ENCODE peak calls at places on chromosome 13, in nine cellular contexts. L, W, F, C, Z, J, O, T and Q are unnamed samples.
A peak's percentile ranks its signal among the peaks of the same experiment; 100 is the strongest.

GRCh38 chr13:73932091-73932490 is 202.1 kb downstream of the KLF12 start:
- DNase-seq in L (no peak), C (no peak), J (no peak), O (no peak), T (no peak), F (no peak), W (no peak), Z (no peak), Q (no peak)

GRCh38 chr13:46894534-46894906 is 2.3 kb downstream of the HTR2A start:
- DNase-seq in F (no peak), Z (no peak), L (no peak), J (no peak), O (no peak), W (peak; percentile 34), C (no peak), T (no peak), Q (no peak)

GRCh38 chr13:42821437-42821836 is 40.1 kb downstream of the FAM216B start:
- DNase-seq in L (no peak), Z (no peak), J (no peak), F (no peak), C (no peak), W (no peak), T (no peak), O (no peak), Q (no peak)

GRCh38 chr13:25860862-25861261 is 191.0 kb downstream of the SHISA2 start:
- DNase-seq in W (no peak), Z (no peak), J (no peak), L (no peak), O (no peak), C (no peak), F (no peak), T (no peak), Q (no peak)

GRCh38 chr13:40251343-40252032 is 415.0 kb downstream of the FOXO1 start:
- DNase-seq in L (no peak), O (no peak), F (no peak), T (no peak), J (no peak), W (no peak), C (no peak), Z (no peak), Q (no peak)

GRCh38 chr13:52848455-52849190 is at the start of gene PCDH8:
- DNase-seq in O (peak; percentile 57), F (peak; percentile 91), C (no peak), J (no peak), L (peak; percentile 75), T (no peak), W (peak; percentile 90), Z (no peak), Q (peak; percentile 95)

GRCh38 chr13:36858285-36858684 is 39.3 kb downstream of the RFXAP start:
- DNase-seq in F (peak; percentile 80), T (no peak), O (peak; percentile 77), Z (no peak), W (peak; percentile 83), J (peak; percentile 1), L (no peak), C (no peak), Q (peak; percentile 49)

GRCh38 chr13:25761041-25761440 is 290.8 kb downstream of the SHISA2 start:
- DNase-seq in T (no peak), F (no peak), L (no peak), C (no peak), W (no peak), J (no peak), O (no peak), Z (no peak), Q (no peak)

GRCh38 chr13:36673838-36674326 is at the start of gene SERTM1:
- DNase-seq in F (peak; percentile 82), O (peak; percentile 48), L (peak; percentile 74), W (peak; percentile 93), C (no peak), Z (no peak), T (no peak), J (no peak), Q (peak; percentile 92)

GRCh38 chr13:45328661-45329105 is 12.3 kb downstream of the TPT1 start:
- DNase-seq in C (no peak), O (no peak), T (no peak), F (no peak), Z (no peak), W (no peak), J (no peak), L (no peak), Q (no peak)

GRCh38 chr13:61880576-61881283 is 465.1 kb upstream of the PCDH20 start:
- DNase-seq in F (peak; percentile 66), Z (no peak), O (peak; percentile 65), T (no peak), C (no peak), W (peak; percentile 73), J (no peak), L (no peak), Q (peak; percentile 40)

GRCh38 chr13:36374063-36374462 is 27.9 kb upstream of the SPART start:
- DNase-seq in F (no peak), J (no peak), W (no peak), O (no peak), L (no peak), T (no peak), C (no peak), Z (no peak), Q (no peak)

GRCh38 chr13:21817878-21818277 is 147.0 kb downstream of the FGF9 start:
- DNase-seq in Z (no peak), L (peak; percentile 63), J (no peak), F (no peak), W (no peak), T (no peak), O (no peak), C (no peak), Q (no peak)

DNA sequence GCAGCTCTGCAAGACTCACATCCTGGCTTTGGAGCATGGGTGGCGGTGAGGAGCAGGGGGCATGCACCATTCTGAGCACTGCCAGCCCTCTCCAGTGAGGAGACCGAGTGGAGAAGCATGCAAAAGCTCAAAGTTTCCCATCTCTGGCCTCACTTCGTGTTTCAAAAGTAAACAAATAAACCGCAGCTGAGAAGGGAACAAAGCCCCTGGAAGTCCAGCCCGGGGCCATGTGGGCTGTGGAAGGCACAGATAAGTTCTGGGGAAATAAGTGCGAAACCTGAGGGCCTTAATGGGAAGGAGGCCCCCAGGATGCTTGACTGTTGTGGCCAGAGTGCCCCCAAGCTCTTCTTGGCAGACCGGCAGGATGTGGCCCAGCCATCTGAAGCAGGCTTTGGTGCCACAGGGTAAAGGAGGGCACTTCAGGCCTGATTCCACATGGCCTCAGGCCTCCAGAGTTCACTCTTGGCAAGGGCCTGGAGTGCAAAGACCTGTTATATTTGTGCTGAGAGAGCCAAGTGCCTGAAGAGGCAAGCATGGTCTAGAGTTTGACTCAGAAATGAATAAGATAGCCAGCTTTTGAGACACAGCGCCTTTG is 1.2 kb downstream of the MEDAG start:
- DNase-seq in O (peak; percentile 54), J (no peak), W (no peak), C (no peak), T (no peak), Z (no peak), F (no peak), L (no peak), Q (no peak)
- H3K4me3 ChIP-seq in O (no peak overlapping the region), J (no peak overlapping the region), W (no peak overlapping the region), C (no peak overlapping the region), T (no peak overlapping the region), Z (no peak overlapping the region), F (no peak overlapping the region), L (peak overlapping the region; percentile 37), Q (no peak overlapping the region)

DNA sequence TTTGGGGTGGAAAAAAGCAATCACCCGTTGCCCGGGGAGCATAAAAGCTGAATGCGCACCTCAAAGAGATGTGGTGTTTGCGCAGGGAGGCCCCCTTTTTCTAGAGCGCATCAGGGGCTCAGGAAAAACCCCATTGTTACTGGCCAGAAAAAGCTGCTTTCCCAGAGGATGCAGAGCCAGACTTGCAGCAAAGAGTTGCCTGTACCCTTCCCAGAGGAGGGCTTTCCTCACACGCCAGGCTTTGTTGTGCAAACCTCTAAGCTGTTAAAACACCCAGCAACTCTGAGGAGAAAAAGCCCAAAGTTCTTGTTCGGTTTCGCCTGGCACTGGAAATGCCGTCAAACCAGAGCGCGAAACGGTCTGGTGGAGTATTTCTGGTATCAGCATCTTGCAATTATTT is 29.3 kb downstream of the GSX1 start:
- DNase-seq in O (no peak), J (no peak), W (no peak), F (no peak), C (no peak), T (no peak), L (no peak), Z (no peak), Q (peak; percentile 77)
- H3K27me3 ChIP-seq in O (peaks cover 80% of the 10 kb centered on the region), J (peaks cover 5% of the 10 kb centered on the region), W (peaks cover 82% of the 10 kb centered on the region), F (peaks cover 96% of the 10 kb centered on the region), C (peaks cover 16% of the 10 kb centered on the region), T (peaks cover 50% of the 10 kb centered on the region), L (no peaks in the 10 kb centered on the region), Z (peaks cover 2% of the 10 kb centered on the region), Q (peaks cover 92% of the 10 kb centered on the region)

GRCh38 chr13:98022210-98022609 is 68.7 kb downstream of the IPO5 start:
- DNase-seq in O (no peak), W (peak; percentile 80), J (no peak), C (no peak), T (no peak), F (no peak), Z (no peak), L (no peak), Q (no peak)

GRCh38 chr13:98014766-98015165 is 61.3 kb downstream of the IPO5 start:
- DNase-seq in J (no peak), C (no peak), Z (no peak), O (no peak), T (no peak), L (no peak), F (no peak), W (peak; percentile 50), Q (no peak)

GRCh38 chr13:98020271-98020670 is 66.8 kb downstream of the IPO5 start:
- DNase-seq in T (no peak), W (no peak), O (no peak), L (no peak), F (no peak), J (no peak), C (no peak), Z (no peak), Q (no peak)

GRCh38 chr13:98019186-98019585 is 65.7 kb downstream of the IPO5 start:
- DNase-seq in W (no peak), C (no peak), T (no peak), L (no peak), F (no peak), Z (no peak), O (no peak), J (no peak), Q (no peak)

GRCh38 chr13:98018293-98018692 is 64.8 kb downstream of the IPO5 start:
- DNase-seq in C (no peak), Z (no peak), W (no peak), O (no peak), T (no peak), L (no peak), J (no peak), F (no peak), Q (no peak)
- H3K36me3 ChIP-seq in C (peaks cover 55% of the 10 kb centered on the region), Z (peaks cover 33% of the 10 kb centered on the region), W (peaks cover 100% of the 10 kb centered on the region), O (no peaks in the 10 kb centered on the region), T (no peaks in the 10 kb centered on the region), L (peaks cover 15% of the 10 kb centered on the region), J (peaks cover 32% of the 10 kb centered on the region), F (peaks cover 66% of the 10 kb centered on the region), Q (peaks cover 49% of the 10 kb centered on the region)

DNA sequence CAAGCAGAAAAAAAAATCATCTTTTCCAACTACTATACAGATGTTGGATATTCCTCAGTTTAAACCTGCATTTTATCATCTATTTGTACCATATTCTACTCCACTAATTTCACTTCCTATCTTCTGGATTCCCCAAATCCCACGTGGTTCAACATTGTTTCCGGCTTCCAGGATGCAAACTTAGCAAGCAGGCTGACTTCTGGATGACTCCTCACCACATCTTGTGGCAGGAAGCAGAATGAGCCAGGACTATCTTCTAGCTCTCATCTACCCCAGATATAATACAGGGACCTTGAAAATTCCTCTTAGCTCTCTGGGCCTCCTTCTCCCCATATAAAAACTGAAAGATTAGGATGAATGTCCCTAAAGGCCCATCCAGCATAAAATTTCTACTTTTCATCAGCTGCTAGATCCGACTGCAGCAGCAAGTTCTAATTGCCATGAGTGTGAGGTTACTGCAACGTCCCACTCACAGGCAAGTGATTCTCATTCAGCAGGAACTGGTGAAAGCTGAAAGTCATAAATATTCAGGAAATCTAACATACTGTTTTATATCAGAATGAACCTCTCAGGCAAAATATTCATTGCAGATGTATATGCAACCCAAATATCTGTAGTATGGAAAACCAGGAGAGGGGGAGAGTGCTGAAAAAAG is 93.4 kb downstream of the KCTD12 start:
- DNase-seq in O (no peak), C (no peak), J (no peak), W (no peak), Z (no peak), L (no peak), F (no peak), T (peak; percentile 29), Q (no peak)
- H3K4me3 ChIP-seq in O (no peak overlapping the region), C (no peak overlapping the region), J (no peak overlapping the region), W (no peak overlapping the region), Z (no peak overlapping the region), L (no peak overlapping the region), F (no peak overlapping the region), T (no peak overlapping the region), Q (no peak overlapping the region)